ENCODE peak calls at places on chromosomes 6 and 20, in seven cellular contexts. C, Q, R, W, K, Y and D are unnamed samples.

GRCh38 chr20:37282558-37282957 is 6.9 kb upstream of the MANBAL start:
- DNase-seq in C (no peak), Q (no peak), R (no peak), W (no peak), K (no peak), Y (no peak), D (no peak)

GRCh38 chr20:25065044-25065624 is 7.2 kb upstream of the ACSS1 start:
- DNase-seq in C (no peak), Q (no peak), R (no peak), W (no peak), K (no peak), Y (no peak), D (no peak)

GRCh38 chr6:7155871-7156579 is 48.3 kb downstream of the RREB1 start:
- DNase-seq in C (no peak), Q (no peak), R (no peak), W (no peak), K (no peak), Y (no peak), D (no peak)

GRCh38 chr6:71190809-71191208 is 97.8 kb upstream of the OGFRL1 start:
- DNase-seq in C (no peak), Q (no peak), R (no peak), W (no peak), K (no peak), Y (no peak), D (no peak)

GRCh38 chr20:61683721-61684120 is 382.0 kb downstream of the TAF4 start:
- DNase-seq in C (no peak), Q (no peak), R (no peak), W (no peak), K (no peak), Y (no peak), D (no peak)

GRCh38 chr6:155171109-155171746 is 92.6 kb upstream of the CLDN20 start:
- DNase-seq in C (peak), Q (peak), R (no peak), W (no peak), K (peak), Y (no peak), D (peak)

GRCh38 chr6:143264291-143264834 is 186.1 kb downstream of the ADAT2 start:
- DNase-seq in C (no peak), Q (no peak), R (no peak), W (no peak), K (no peak), Y (no peak), D (no peak)

GRCh38 chr20:8330785-8331699 is 199.0 kb downstream of the PLCB1 start:
- DNase-seq in C (no peak), Q (no peak), R (no peak), W (no peak), K (no peak), Y (no peak), D (no peak)

GRCh38 chr6:127332383-127332961 is 10.9 kb downstream of the ECHDC1 start:
- DNase-seq in C (no peak), Q (no peak), R (no peak), W (no peak), K (no peak), Y (no peak), D (no peak)

GRCh38 chr6:16619017-16619416 is 142.2 kb downstream of the ATXN1 start:
- DNase-seq in C (no peak), Q (no peak), R (no peak), W (no peak), K (no peak), Y (no peak), D (no peak)

GRCh38 chr20:45798935-45799642 is 7.3 kb downstream of the DNTTIP1 start:
- DNase-seq in C (peak), Q (peak), R (no peak), W (no peak), K (no peak), Y (peak), D (no peak)

GRCh38 chr6:106439459-106439858 is 78.9 kb downstream of the CRYBG1 start:
- DNase-seq in C (no peak), Q (no peak), R (no peak), W (no peak), K (no peak), Y (no peak), D (no peak)

GRCh38 chr6:126919947-126920346 is 198.5 kb upstream of the RSPO3 start:
- DNase-seq in C (no peak), Q (peak), R (no peak), W (no peak), K (no peak), Y (no peak), D (peak)

GRCh38 chr6:2714359-2714895 is 36.3 kb downstream of the MYLK4 start:
- DNase-seq in C (no peak), Q (peak), R (no peak), W (no peak), K (no peak), Y (no peak), D (no peak)

GRCh38 chr6:78398292-78398691 is 469.1 kb upstream of the IRAK1BP1 start:
- DNase-seq in C (no peak), Q (no peak), R (no peak), W (no peak), K (no peak), Y (no peak), D (no peak)

GRCh38 chr6:81241717-81242116 is 510.8 kb downstream of the TENT5A start:
- DNase-seq in C (no peak), Q (no peak), R (no peak), W (no peak), K (no peak), Y (no peak), D (peak)

GRCh38 chr6:66421570-66421969 is 714.5 kb upstream of the EYS start:
- DNase-seq in C (no peak), Q (no peak), R (no peak), W (no peak), K (no peak), Y (no peak), D (no peak)

GRCh38 chr6:138569554-138569953 is 70.3 kb upstream of the NHSL1 start:
- DNase-seq in C (no peak), Q (no peak), R (no peak), W (no peak), K (no peak), Y (no peak), D (no peak)

GRCh38 chr6:193180-193579 is 99.1 kb upstream of the DUSP22 start:
- DNase-seq in C (no peak), Q (peak), R (no peak), W (no peak), K (no peak), Y (no peak), D (no peak)